ENCODE peak calls at places on chromosome 10, in ten cellular contexts. H is nephron progenitor cell, Y is endothelial cell, S is GM13976, G is cardiac fibroblast, V is GM20000, K is K562, I is cardiac muscle cell, R is GM12865, T is glutamatergic neuron. O is an unnamed sample.

GRCh38 chr10:122388287-122388997 is 13.9 kb downstream of the PLEKHA1 start:
- DNase-seq in Y (no peak), R (peak), K (no peak), T (no peak), G (peak), I (no peak), S (no peak), V (no peak), H (no peak), O (no peak)

GRCh38 chr10:43130756-43131155 is 7.5 kb upstream of the CSGALNACT2 start:
- DNase-seq in K (no peak), I (no peak), R (no peak), T (no peak), S (no peak), Y (no peak), H (no peak), G (no peak), V (peak), O (no peak)

GRCh38 chr10:91345716-91346115 is 64.4 kb upstream of the HECTD2 start:
- DNase-seq in R (no peak), G (peak), V (no peak), S (no peak), H (no peak), I (no peak), K (no peak), Y (no peak), T (no peak), O (no peak)

GRCh38 chr10:62916157-62916603 is 100.0 kb upstream of the EGR2 start:
- DNase-seq in R (no peak), K (no peak), G (peak), H (no peak), T (no peak), V (no peak), Y (no peak), S (no peak), I (no peak), O (no peak)

GRCh38 chr10:132408367-132408781 is 11.4 kb downstream of the PWWP2B start:
- DNase-seq in V (no peak), T (no peak), G (no peak), Y (no peak), H (peak), R (no peak), S (no peak), K (no peak), I (no peak), O (no peak)

GRCh38 chr10:93121311-93121710 is 47.6 kb downstream of the CYP26A1 start:
- DNase-seq in I (no peak), H (no peak), S (no peak), Y (no peak), G (no peak), R (no peak), T (no peak), K (no peak), V (no peak), O (no peak)

GRCh38 chr10:113463777-113464176 is 89.1 kb upstream of the HABP2 start:
- DNase-seq in V (no peak), H (no peak), T (no peak), Y (peak), K (no peak), S (no peak), I (no peak), R (no peak), G (no peak), O (no peak)

GRCh38 chr10:110041479-110041829 is 33.7 kb downstream of the ADD3 start:
- DNase-seq in H (no peak), I (no peak), S (no peak), K (no peak), Y (no peak), T (no peak), G (no peak), R (no peak), V (no peak), O (no peak)

GRCh38 chr10:85080934-85081333 is 752.5 kb downstream of the CCSER2 start:
- DNase-seq in V (no peak), Y (no peak), I (no peak), K (no peak), R (no peak), S (no peak), H (no peak), T (no peak), G (no peak), O (no peak)
- TF ChIP-seq CTCF in V (no peak), Y (no peak), I (no peak), K (no peak), R (no peak), S (no peak), H (no peak), T (no peak), G (no peak), O (no peak)

DNA sequence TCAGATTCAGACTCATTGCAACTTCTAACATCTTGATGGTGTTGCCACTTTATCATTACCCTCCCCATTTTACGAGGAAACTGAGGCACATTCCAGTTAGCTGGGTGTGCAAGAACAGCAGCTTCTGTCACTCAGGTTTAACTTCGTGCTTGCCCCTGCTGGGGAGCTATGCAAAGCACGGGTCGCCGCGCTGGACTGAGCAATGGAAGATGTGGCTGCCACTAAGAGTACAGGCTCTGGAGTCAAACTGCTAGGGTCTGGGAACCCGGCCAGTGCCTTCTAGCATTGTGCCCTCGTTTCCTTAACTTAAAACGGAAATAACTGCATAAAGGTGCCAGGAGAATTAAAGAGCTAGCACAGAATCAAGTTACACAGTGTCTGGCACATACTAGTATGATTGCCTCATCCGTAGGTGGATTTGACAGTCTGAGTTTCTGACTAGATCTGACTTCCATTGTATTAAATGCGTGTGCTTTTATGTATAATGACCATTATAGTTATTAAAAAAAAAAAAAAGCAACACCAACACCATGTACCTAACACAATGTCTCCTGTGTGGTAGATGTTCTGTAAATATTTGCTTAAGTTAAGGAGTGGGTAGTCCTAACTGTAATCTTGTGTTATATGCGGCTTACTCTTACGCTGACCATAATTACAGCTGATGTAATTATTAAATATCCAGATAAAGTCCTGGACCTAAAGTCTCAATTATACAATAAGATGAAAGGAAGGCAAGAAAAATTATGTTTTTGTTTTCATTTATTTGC is 842 bp downstream of the ZNF22 start:
- DNase-seq in Y (peak), H (no peak), S (peak), R (peak), K (peak), T (peak), G (peak), V (peak), I (peak), O (no peak)
- TF ChIP-seq CTCF in Y (no peak), H (no peak), S (no peak), R (peak), K (peak), T (peak), G (peak), V (no peak), I (peak), O (peak)

GRCh38 chr10:22244001-22244400 is 26.2 kb upstream of the EBLN1 start:
- DNase-seq in T (no peak), H (no peak), Y (no peak), R (no peak), S (no peak), I (no peak), G (no peak), K (no peak), V (no peak), O (no peak)
- TF ChIP-seq CTCF in T (no peak), H (no peak), Y (no peak), R (no peak), S (no peak), I (peak), G (no peak), K (peak), V (peak), O (no peak)

GRCh38 chr10:98263088-98263487 is 4.9 kb downstream of the LOXL4 start:
- DNase-seq in T (no peak), S (no peak), K (no peak), G (no peak), H (no peak), Y (no peak), R (no peak), V (no peak), I (no peak), O (no peak)

GRCh38 chr10:98260752-98261151 is 7.2 kb downstream of the LOXL4 start:
- DNase-seq in T (no peak), H (no peak), I (no peak), R (no peak), S (no peak), Y (no peak), G (no peak), V (no peak), K (no peak), O (no peak)

GRCh38 chr10:98264378-98265065 is 3.5 kb downstream of the LOXL4 start:
- DNase-seq in V (no peak), I (no peak), Y (no peak), S (no peak), T (no peak), G (no peak), K (no peak), H (no peak), R (no peak), O (no peak)

GRCh38 chr10:98261436-98262277 is 6.3 kb downstream of the LOXL4 start:
- DNase-seq in K (no peak), R (no peak), G (no peak), T (no peak), I (no peak), S (no peak), V (no peak), H (no peak), Y (no peak), O (no peak)

DNA sequence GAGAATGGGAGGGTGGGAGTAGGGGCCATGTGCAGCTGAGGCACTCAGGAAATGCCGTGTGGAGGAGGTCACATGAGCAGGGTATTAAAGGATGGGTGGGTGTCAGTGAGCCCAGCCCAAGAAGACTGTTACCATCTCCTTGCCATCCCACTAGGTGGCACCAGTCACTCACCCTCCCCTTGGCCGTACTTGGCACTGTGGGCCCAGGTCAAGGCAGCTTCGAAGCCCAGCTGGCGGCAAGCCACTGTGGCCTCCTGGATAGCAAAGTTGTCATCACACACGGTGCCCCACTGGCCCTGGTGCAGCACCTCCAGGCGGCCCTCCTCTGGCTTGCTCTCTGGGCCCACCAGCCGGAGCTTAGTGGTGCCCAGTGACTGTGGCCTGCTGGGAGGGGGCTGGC is 5.4 kb downstream of the LOXL4 start:
- DNase-seq in Y (peak), K (no peak), R (peak), I (peak), H (no peak), S (peak), V (no peak), G (peak), T (no peak), O (no peak)
- TF ChIP-seq CTCF in Y (peak), K (no peak), R (peak), I (peak), H (no peak), S (no peak), V (no peak), G (peak), T (peak), O (peak)

DNA sequence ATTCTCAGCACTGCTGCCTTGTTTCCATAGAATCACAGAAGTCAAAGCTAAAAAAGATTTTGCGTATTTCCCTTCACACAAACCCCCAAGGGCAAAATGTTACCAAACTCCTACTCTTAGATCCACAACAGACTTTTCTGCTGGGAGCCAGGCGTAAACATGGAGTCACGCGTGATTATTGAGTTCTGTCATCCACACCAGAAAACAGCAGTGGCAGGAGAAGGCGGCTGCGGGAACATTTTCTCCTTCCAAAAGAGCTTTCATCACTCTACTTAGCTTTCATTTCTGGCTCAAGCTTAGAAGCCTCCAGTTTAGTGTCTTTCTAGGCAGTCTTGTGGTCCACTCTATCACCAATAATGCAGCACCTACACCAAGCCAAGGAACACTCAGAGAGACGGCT is 712.9 kb upstream of the NRP1 start:
- DNase-seq in S (no peak), H (no peak), T (no peak), V (no peak), K (no peak), Y (no peak), G (no peak), I (no peak), R (no peak), O (no peak)
- TF ChIP-seq CTCF in S (no peak), H (no peak), T (no peak), V (no peak), K (no peak), Y (no peak), G (no peak), I (no peak), R (no peak), O (no peak)

GRCh38 chr10:10197423-10197822 is 820.2 kb upstream of the CELF2 start:
- DNase-seq in V (no peak), H (no peak), T (no peak), Y (no peak), S (no peak), I (no peak), K (no peak), G (no peak), R (no peak), O (no peak)

GRCh38 chr10:10196701-10197100 is 821.0 kb upstream of the CELF2 start:
- DNase-seq in R (no peak), G (no peak), V (no peak), H (no peak), T (no peak), K (no peak), I (no peak), Y (no peak), S (no peak), O (no peak)

GRCh38 chr10:10198388-10198787 is 819.3 kb upstream of the CELF2 start:
- DNase-seq in R (no peak), G (no peak), K (no peak), V (no peak), Y (no peak), S (no peak), I (no peak), T (no peak), H (no peak), O (no peak)

GRCh38 chr10:10193848-10194247 is 823.8 kb upstream of the CELF2 start:
- DNase-seq in K (no peak), V (no peak), S (no peak), H (no peak), T (no peak), R (no peak), G (no peak), I (no peak), Y (no peak), O (no peak)
- TF ChIP-seq CTCF in K (no peak), V (no peak), S (no peak), H (no peak), T (no peak), R (no peak), G (no peak), I (no peak), Y (no peak), O (no peak)